ENCODE peak calls at places on chromosomes 3 and 15, in eight cellular contexts. Q is left ventricle myocardium inferior, S is Panc1, T is adrenal gland, N is pancreas, V is suprapubic skin, C is IMR-90, H is thoracic aorta. J is an unnamed sample. For H3K4me1, the result is how much of the 10 kb centered on the place peaks cover.

GRCh38 chr3:119817964-119818363 is 36.1 kb downstream of the NR1I2 start:
- DNase-seq in Q (no peak), S (no peak), T (no peak), N (no peak), V (no peak), C (no peak), H (no peak), J (no peak)

GRCh38 chr15:92599394-92599970 is 56.1 kb downstream of the FAM174B start:
- DNase-seq in Q (no peak), S (no peak), T (no peak), N (no peak), V (no peak), C (peak), H (no peak), J (no peak)

GRCh38 chr15:43776101-43776717 is 557 bp downstream of the ELL3 start:
- DNase-seq in Q (no peak), S (no peak), T (peak), N (peak), V (no peak), C (no peak), H (no peak), J (peak)

GRCh38 chr3:114697441-114697840 is 403.6 kb downstream of the TIGIT start:
- DNase-seq in Q (no peak), S (no peak), T (no peak), N (no peak), V (no peak), C (no peak), H (no peak), J (no peak)

GRCh38 chr3:185729335-185729715 is 95.5 kb downstream of the IGF2BP2 start:
- DNase-seq in Q (no peak), S (peak), T (no peak), N (no peak), V (no peak), C (peak), H (no peak), J (no peak)

GRCh38 chr3:196948442-196949365 is 6.4 kb upstream of the NCBP2 start:
- DNase-seq in Q (no peak), S (no peak), T (no peak), N (no peak), V (no peak), C (no peak), H (no peak), J (no peak)

GRCh38 chr15:91849749-91850161 is 3.8 kb upstream of the SLCO3A1 start:
- DNase-seq in Q (no peak), S (no peak), T (peak), N (no peak), V (no peak), C (peak), H (no peak), J (no peak)

GRCh38 chr15:39623550-39623931 is 42.7 kb downstream of the THBS1 start:
- DNase-seq in Q (no peak), S (no peak), T (no peak), N (no peak), V (no peak), C (no peak), H (no peak), J (no peak)

GRCh38 chr3:177594096-177594495 is 396.8 kb upstream of the TBL1XR1 start:
- DNase-seq in Q (no peak), S (no peak), T (no peak), N (no peak), V (no peak), C (no peak), H (no peak), J (no peak)

GRCh38 chr3:122312826-122313225 is 12.2 kb upstream of the CSTA start:
- DNase-seq in Q (no peak), S (no peak), T (peak), N (no peak), V (no peak), C (no peak), H (no peak), J (no peak)

GRCh38 chr3:162729686-162730085 is 1233.1 kb downstream of the OTOL1 start:
- DNase-seq in Q (no peak), S (no peak), T (no peak), N (no peak), V (no peak), C (peak), H (no peak), J (no peak)

GRCh38 chr3:146464783-146465182 is 4.6 kb downstream of the PLSCR2 start:
- DNase-seq in Q (no peak), S (no peak), T (no peak), N (no peak), V (no peak), C (no peak), H (no peak), J (no peak)

GRCh38 chr3:184738519-184738890 is 26.6 kb upstream of the MAGEF1 start:
- DNase-seq in Q (no peak), S (no peak), T (no peak), N (no peak), V (peak), C (no peak), H (no peak), J (no peak)

GRCh38 chr15:63018639-63019038 is 23.9 kb upstream of the TPM1 start:
- DNase-seq in Q (no peak), S (no peak), T (no peak), N (no peak), V (no peak), C (peak), H (no peak), J (no peak)

GRCh38 chr15:40054746-40055575 is 16.0 kb upstream of the SRP14 start:
- DNase-seq in Q (no peak), S (no peak), T (peak), N (peak), V (peak), C (peak), H (no peak), J (peak)

GRCh38 chr3:151912041-151912440 is 38.6 kb downstream of the SUCNR1 start:
- DNase-seq in Q (no peak), S (no peak), T (no peak), N (no peak), V (no peak), C (peak), H (no peak), J (no peak)

GRCh38 chr15:101056366-101057334 is 137.5 kb downstream of the LRRK1 start:
- DNase-seq in Q (no peak), S (no peak), T (no peak), N (no peak), V (no peak), C (no peak), H (no peak), J (no peak)

GRCh38 chr3:115760722-115761121 is 137.4 kb downstream of the GAP43 start:
- DNase-seq in Q (no peak), S (no peak), T (no peak), N (no peak), V (no peak), C (no peak), H (no peak), J (no peak)

GRCh38 chr3:16286161-16286560 is 21.1 kb downstream of the OXNAD1 start:
- DNase-seq in Q (no peak), S (no peak), T (no peak), N (no peak), V (no peak), C (no peak), H (no peak), J (no peak)

GRCh38 chr15:63041982-63042878 is at the start of gene TPM1:
- DNase-seq in Q (peak), S (no peak), T (peak), N (peak), V (peak), C (peak), H (peak), J (peak)

GRCh38 chr3:144677118-144677517 is 705.5 kb downstream of the DIPK2A start:
- DNase-seq in Q (no peak), S (no peak), T (no peak), N (no peak), V (no peak), C (peak), H (no peak), J (no peak)

GRCh38 chr15:87557871-87558270 is 698.7 kb downstream of the NTRK3 start:
- DNase-seq in Q (no peak), S (no peak), T (no peak), N (no peak), V (no peak), C (no peak), H (no peak), J (no peak)

GRCh38 chr15:66400351-66400774 is 13.7 kb downstream of the MAP2K1 start:
- DNase-seq in Q (no peak), S (no peak), T (no peak), N (no peak), V (no peak), C (peak), H (no peak), J (no peak)
- H3K4me1 ChIP-seq in Q (under half), S (under half), T (under half), N (under half), V (under half), C (under half), H (under half), J (under half)

GRCh38 chr3:9401986-9402385 is 4.6 kb downstream of the SETD5 start:
- DNase-seq in Q (no peak), S (no peak), T (no peak), N (no peak), V (no peak), C (no peak), H (no peak), J (no peak)

GRCh38 chr3:9397911-9398714 is 698 bp downstream of the SETD5 start:
- DNase-seq in Q (peak), S (no peak), T (peak), N (peak), V (peak), C (peak), H (peak), J (peak)

GRCh38 chr3:9398715-9399708 is 1.6 kb downstream of the SETD5 start:
- DNase-seq in Q (no peak), S (no peak), T (peak), N (peak), V (no peak), C (peak), H (no peak), J (no peak)

GRCh38 chr3:9400626-9401025 is 3.2 kb downstream of the SETD5 start:
- DNase-seq in Q (no peak), S (no peak), T (no peak), N (no peak), V (no peak), C (no peak), H (no peak), J (no peak)

GRCh38 chr3:9399746-9400145 is 2.3 kb downstream of the SETD5 start:
- DNase-seq in Q (peak), S (no peak), T (peak), N (peak), V (no peak), C (peak), H (peak), J (peak)
- TF ChIP-seq CTCF in Q (peak), S (no peak), T (no peak), N (no peak), V (no peak), C (peak), H (no peak), J (no peak)

DNA sequence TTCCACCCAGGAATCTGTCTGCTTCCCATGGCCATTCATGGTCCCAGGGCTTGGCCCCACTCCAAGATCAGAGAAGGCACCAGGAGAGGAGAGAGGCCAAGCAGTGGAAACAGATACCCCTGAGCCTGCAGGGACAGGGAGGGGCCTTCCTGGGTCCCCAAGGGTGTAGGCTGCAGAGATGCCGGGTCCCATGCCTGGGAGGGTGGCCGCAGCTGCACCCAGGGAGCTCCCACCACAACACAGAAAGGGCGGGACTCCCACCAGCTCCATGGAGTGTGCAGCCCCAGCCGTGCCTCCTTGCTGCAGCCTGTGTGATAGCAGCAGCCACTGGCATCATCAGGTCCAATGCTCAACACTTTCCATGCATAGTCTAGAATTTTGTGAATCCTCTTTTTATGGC is 331.5 kb downstream of the UACA start:
- DNase-seq in Q (no peak), S (no peak), T (no peak), N (no peak), V (no peak), C (no peak), H (no peak), J (peak)
- H3K4me1 ChIP-seq in Q (under half), S (under half), T (under half), N (under half), V (under half), C (under half), H (under half), J (under half)

GRCh38 chr3:2856793-2857135 is 253.4 kb downstream of the IL5RA start:
- DNase-seq in Q (no peak), S (no peak), T (no peak), N (no peak), V (no peak), C (no peak), H (no peak), J (no peak)

GRCh38 chr3:2851835-2852234 is 258.3 kb downstream of the IL5RA start:
- DNase-seq in Q (peak), S (no peak), T (no peak), N (no peak), V (no peak), C (no peak), H (no peak), J (no peak)

GRCh38 chr3:2853627-2854026 is 256.5 kb downstream of the IL5RA start:
- DNase-seq in Q (no peak), S (no peak), T (no peak), N (no peak), V (no peak), C (no peak), H (no peak), J (no peak)

GRCh38 chr3:2860626-2861025 is 249.5 kb downstream of the IL5RA start:
- DNase-seq in Q (no peak), S (no peak), T (no peak), N (no peak), V (no peak), C (no peak), H (no peak), J (no peak)

GRCh38 chr3:2856062-2856792 is 253.9 kb downstream of the IL5RA start:
- DNase-seq in Q (no peak), S (no peak), T (no peak), N (no peak), V (no peak), C (no peak), H (no peak), J (no peak)
- TF ChIP-seq CTCF in Q (no peak), S (no peak), T (no peak), N (no peak), V (no peak), C (no peak), H (no peak), J (no peak)

GRCh38 chr3:79415351-79415750 is 352.4 kb downstream of the ROBO1 start:
- DNase-seq in Q (no peak), S (no peak), T (no peak), N (no peak), V (no peak), C (no peak), H (no peak), J (no peak)
- H3K4me1 ChIP-seq in Q (under half), S (under half), T (under half), N (under half), V (under half), C (under half), H (under half), J (under half)

GRCh38 chr15:74235962-74236361 is at the start of gene CCDC33:
- DNase-seq in Q (no peak), S (no peak), T (no peak), N (no peak), V (no peak), C (no peak), H (no peak), J (peak)
- TF ChIP-seq CTCF in Q (no peak), S (no peak), T (no peak), N (no peak), V (no peak), C (no peak), H (no peak), J (no peak)

DNA sequence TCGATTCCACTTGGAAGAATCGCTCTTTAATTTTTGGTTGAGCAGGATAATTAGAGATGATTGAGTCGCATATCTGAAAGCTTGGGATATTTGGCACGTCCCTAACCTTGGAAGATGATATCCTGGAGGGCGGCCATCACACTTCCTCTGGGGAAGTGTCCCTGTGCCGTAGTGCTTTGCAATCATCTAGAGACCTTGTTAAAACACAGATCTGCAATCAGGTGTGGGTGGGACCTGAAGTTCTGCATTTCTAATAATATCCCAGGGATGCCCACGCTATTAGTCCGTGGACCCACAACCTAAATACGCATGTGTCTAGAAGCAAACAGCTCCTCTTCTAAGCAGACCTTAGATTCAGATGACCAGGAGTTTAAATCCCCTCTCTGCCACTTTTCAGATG is 20.5 kb downstream of the MYO1E start:
- DNase-seq in Q (no peak), S (no peak), T (no peak), N (no peak), V (no peak), C (no peak), H (no peak), J (no peak)
- H3K4me1 ChIP-seq in Q (half or more), S (under half), T (under half), N (under half), V (under half), C (under half), H (under half), J (under half)

GRCh38 chr3:124033360-124034015 is 41.6 kb upstream of the ROPN1 start:
- DNase-seq in Q (peak), S (no peak), T (peak), N (peak), V (no peak), C (no peak), H (no peak), J (no peak)
- TF ChIP-seq CTCF in Q (peak), S (peak), T (no peak), N (no peak), V (no peak), C (no peak), H (no peak), J (no peak)

GRCh38 chr3:48024401-48024800 is 8.2 kb upstream of the MAP4 start:
- DNase-seq in Q (no peak), S (no peak), T (no peak), N (no peak), V (no peak), C (peak), H (no peak), J (no peak)

GRCh38 chr3:48022178-48022577 is 6.0 kb upstream of the MAP4 start:
- DNase-seq in Q (no peak), S (no peak), T (no peak), N (no peak), V (no peak), C (no peak), H (no peak), J (no peak)

GRCh38 chr3:48026951-48027908 is 11.0 kb upstream of the MAP4 start:
- DNase-seq in Q (no peak), S (no peak), T (peak), N (no peak), V (no peak), C (no peak), H (no peak), J (no peak)

GRCh38 chr3:48023377-48023776 is 7.2 kb upstream of the MAP4 start:
- DNase-seq in Q (no peak), S (no peak), T (no peak), N (no peak), V (no peak), C (peak), H (no peak), J (no peak)

DNA sequence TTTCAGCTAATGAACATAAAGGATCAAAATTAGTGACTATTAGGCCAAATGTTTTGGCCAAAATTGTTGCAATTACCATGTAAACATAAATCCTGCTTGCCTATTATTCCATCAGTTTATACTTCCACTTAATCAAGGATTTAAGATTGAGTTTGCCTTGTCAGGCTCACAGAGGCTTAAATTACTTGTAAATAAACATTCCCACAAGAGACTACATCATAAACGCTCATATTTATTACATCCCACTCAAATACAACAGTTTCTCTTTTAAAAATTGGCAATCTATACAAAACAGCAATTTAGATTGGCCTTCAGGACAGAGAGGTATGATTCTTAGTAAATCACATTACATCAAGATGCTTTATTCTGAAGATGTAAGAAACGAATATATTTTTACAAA is 9.9 kb upstream of the MAP4 start:
- DNase-seq in Q (no peak), S (no peak), T (no peak), N (no peak), V (no peak), C (no peak), H (no peak), J (no peak)
- H3K4me1 ChIP-seq in Q (half or more), S (under half), T (under half), N (under half), V (under half), C (under half), H (half or more), J (under half)